ENCODE peak calls at places on chromosome 19, in seven cellular contexts. N is fibroblast of pulmonary artery, C is testis, K is left lung, R is choroid plexus epithelial cell, X is upper lobe of right lung, P is A549. L is an unnamed sample.

GRCh38 chr19:42246143-42246868 is 3.9 kb upstream of the GSK3A start:
- DNase-seq in X (peak; percentile 76), P (peak; percentile 85), N (peak; percentile 80), C (peak; percentile 88), R (peak; percentile 83), K (no peak), L (no peak)

GRCh38 chr19:4499318-4499717 is 19.0 kb downstream of the PLIN4 start:
- DNase-seq in C (no peak), R (no peak), P (no peak), N (no peak), X (no peak), K (no peak), L (no peak)

GRCh38 chr19:7522923-7523667 is 671 bp downstream of the MCOLN1 start:
- DNase-seq in R (no peak), K (peak; percentile 82), X (no peak), N (peak; percentile 33), C (no peak), P (no peak), L (no peak)

GRCh38 chr19:36837525-36837901 is 674 bp downstream of the ZNF790 start:
- DNase-seq in P (no peak), X (no peak), R (peak; percentile 56), K (no peak), N (no peak), C (no peak), L (no peak)

GRCh38 chr19:46821512-46822359 is 28.9 kb downstream of the AP2S1 start:
- DNase-seq in C (no peak), R (no peak), X (peak; percentile 78), K (no peak), P (no peak), N (no peak), L (peak; percentile 43)

GRCh38 chr19:35716735-35716984 is 1.1 kb upstream of the KMT2B start:
- DNase-seq in N (no peak), X (no peak), K (no peak), R (no peak), C (no peak), P (no peak), L (no peak)

GRCh38 chr19:22595918-22596341 is 38.2 kb upstream of the ZNF492 start:
- DNase-seq in C (peak; percentile 86), X (no peak), P (no peak), K (no peak), R (no peak), N (no peak), L (no peak)

GRCh38 chr19:9971341-9971897 is 35.1 kb upstream of the OLFM2 start:
- DNase-seq in X (no peak), N (no peak), R (no peak), C (no peak), K (no peak), P (no peak), L (no peak)

GRCh38 chr19:7507884-7508283 is 8.0 kb upstream of the ZNF358 start:
- DNase-seq in C (no peak), X (peak; percentile 89), K (peak; percentile 97), P (peak; percentile 93), R (peak; percentile 89), N (peak; percentile 82), L (no peak)

GRCh38 chr19:7500811-7501450 is 12.1 kb upstream of the PEX11G start:
- DNase-seq in K (peak; percentile 86), P (peak; percentile 89), R (no peak), X (peak; percentile 76), N (no peak), C (peak; percentile 89), L (no peak)

GRCh38 chr19:10872551-10873107 is 1.3 kb downstream of the CARM1 start:
- DNase-seq in N (peak; percentile 10), C (peak; percentile 77), X (no peak), R (no peak), K (no peak), P (no peak), L (no peak)

GRCh38 chr19:1284293-1284978 is 1.2 kb upstream of the EFNA2 start:
- DNase-seq in R (no peak), X (no peak), K (no peak), P (no peak), N (no peak), C (no peak), L (no peak)

DNA sequence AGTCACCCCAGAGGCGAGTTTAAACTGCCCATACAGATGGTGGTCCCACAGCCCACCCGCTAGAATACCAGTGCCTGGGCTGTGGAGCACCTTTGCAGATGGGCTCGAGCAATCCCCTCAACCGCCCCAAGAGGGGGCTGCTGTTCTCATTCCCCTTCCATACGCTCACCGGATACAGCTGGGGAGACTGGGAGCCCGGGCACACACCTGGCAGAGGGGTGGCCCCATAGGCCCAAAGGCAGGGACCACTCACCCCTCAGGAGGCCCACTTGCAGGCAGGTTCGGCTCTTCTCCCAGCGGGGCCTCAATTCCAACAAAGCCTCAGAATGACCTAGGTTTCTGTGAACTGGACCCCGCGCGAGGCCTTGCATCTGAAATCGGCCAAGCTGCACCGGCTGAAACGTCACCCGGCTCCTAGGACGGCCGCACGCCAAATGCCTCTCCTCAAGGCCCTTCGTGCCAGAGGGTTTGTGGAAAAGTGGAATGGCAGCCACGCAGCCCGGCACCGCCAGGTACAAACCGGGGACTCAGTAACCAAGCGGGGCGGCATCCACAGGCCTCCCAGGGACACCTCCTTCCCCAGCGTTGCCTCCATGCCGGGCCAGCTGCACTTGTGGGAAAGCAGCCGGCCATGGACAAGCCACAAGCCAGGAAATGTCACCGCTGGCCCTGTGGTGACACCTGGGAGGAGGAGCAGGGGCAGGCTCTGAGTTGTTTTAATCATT is 18.7 kb downstream of the MLLT1 start:
- DNase-seq in N (peak; percentile 30), R (peak; percentile 52), X (no peak), C (no peak), K (no peak), P (peak; percentile 16), L (no peak)
- TF ChIP-seq CTCF in N (peak; percentile 60), R (peak; percentile 76), X (peak; percentile 48), C (peak; percentile 9), K (peak; percentile 56), P (no peak), L (peak; percentile 55)

GRCh38 chr19:32154418-32154817 is 191.0 kb upstream of the ZNF507 start:
- DNase-seq in N (no peak), X (no peak), R (no peak), K (no peak), C (no peak), P (no peak), L (no peak)
- H3K4me3 ChIP-seq in N (no peak overlapping the region), X (no peak overlapping the region), R (no peak overlapping the region), K (no peak overlapping the region), C (no peak overlapping the region), P (no peak overlapping the region), L (no peak overlapping the region)

GRCh38 chr19:19747357-19748220 is 14.7 kb upstream of the ZNF14 start:
- DNase-seq in R (no peak), X (no peak), C (no peak), P (no peak), K (peak; percentile 48), N (no peak), L (no peak)

GRCh38 chr19:19745496-19746285 is 12.8 kb upstream of the ZNF14 start:
- DNase-seq in C (no peak), P (no peak), X (no peak), N (no peak), K (peak; percentile 68), R (no peak), L (no peak)

GRCh38 chr19:19748249-19748938 is 15.5 kb upstream of the ZNF14 start:
- DNase-seq in N (no peak), R (no peak), X (no peak), C (no peak), K (peak; percentile 42), P (no peak), L (no peak)

GRCh38 chr19:19744641-19745040 is 11.7 kb upstream of the ZNF14 start:
- DNase-seq in K (peak; percentile 53), R (no peak), C (peak; percentile 13), N (no peak), X (no peak), P (no peak), L (no peak)

DNA sequence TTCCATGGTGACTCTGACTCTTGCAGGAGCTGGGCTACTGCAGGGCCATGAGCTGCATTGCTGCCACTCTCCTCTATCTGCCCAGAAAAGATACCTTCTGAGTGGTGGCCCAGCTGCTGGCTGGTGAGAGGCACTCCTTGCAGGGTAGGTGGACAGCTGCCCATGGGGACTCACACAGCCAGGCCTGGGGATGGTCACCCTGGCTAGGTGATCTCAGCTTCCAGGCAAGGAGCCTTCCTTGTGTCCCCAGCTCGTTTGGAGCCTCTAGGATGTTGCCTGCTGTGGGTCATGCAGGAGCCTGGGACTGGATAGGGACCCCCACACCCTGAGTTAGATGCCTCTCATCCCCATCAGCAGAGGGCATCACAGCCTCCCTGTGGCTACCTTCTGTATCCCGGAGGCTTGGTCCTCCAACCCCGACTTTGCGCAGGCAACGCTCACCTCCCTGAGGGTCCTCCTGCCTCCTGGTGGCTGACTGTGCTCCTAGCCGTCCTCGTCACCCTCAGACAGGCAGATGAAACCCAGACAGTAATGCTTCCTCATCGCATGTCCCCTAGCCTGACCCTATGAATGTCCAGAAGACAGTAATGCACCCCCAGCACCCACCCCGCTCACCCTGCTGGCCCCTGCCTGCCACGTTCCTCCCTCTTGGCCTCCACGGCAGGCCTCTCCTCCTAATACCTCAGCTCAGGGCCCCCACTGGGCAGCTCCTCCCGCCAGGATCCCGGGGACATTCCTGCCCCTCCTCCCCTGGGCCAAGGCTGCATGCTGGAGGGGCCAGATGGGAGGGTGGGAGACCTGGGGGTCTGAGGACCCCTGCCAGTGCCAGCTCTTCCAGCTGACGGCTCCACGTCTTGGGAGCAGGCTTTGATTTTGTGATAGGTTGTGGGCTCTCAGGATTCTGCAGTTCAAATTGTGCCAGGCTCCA is 13.6 kb upstream of the ZNF14 start:
- DNase-seq in K (peak; percentile 31), N (no peak), P (no peak), X (no peak), R (no peak), C (peak; percentile 12), L (no peak)
- TF ChIP-seq CTCF in K (no peak), N (no peak), P (no peak), X (no peak), R (no peak), C (no peak), L (no peak)

GRCh38 chr19:39336483-39336882 is 640 bp upstream of the GMFG start:
- DNase-seq in N (no peak), R (no peak), X (no peak), P (no peak), K (no peak), C (no peak), L (no peak)

GRCh38 chr19:39333507-39333906 is 2.3 kb downstream of the GMFG start:
- DNase-seq in P (no peak), R (no peak), K (no peak), N (no peak), X (no peak), C (no peak), L (no peak)

GRCh38 chr19:39332293-39332692 is 3.5 kb downstream of the GMFG start:
- DNase-seq in X (no peak), P (no peak), N (no peak), R (no peak), C (no peak), K (no peak), L (no peak)

GRCh38 chr19:39335168-39335567 is 675 bp downstream of the GMFG start:
- DNase-seq in R (no peak), P (no peak), X (no peak), K (no peak), N (no peak), C (no peak), L (no peak)

DNA sequence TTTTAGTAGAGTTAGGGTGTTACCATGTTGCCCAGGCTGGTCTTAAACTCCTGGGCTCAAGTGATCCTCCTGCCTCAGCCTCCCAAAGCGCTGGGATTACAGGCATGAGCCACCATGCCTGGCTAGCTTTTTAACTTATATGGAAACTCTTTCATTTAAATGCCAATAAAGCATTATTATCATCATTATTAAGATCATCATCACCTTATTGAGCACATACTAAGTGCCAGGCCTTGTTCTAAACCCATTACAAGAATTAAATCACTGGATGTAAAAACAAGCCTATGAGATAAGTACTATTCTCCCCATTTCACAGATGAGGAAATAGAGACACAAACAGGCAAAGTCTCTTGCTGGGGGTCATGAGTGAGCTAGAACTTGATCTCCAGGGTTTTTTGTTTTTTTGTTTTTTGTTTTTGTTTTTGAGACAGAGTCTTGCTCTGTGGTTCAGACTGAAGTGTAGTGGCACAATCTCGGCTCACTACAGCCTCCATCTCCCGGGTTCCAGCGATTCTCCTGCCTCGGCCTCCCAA is 1.3 kb downstream of the GMFG start:
- DNase-seq in K (no peak), P (no peak), N (no peak), C (no peak), R (no peak), X (no peak), L (no peak)
- H3K4me3 ChIP-seq in K (peak overlapping the region; percentile 76), P (no peak overlapping the region), N (no peak overlapping the region), C (no peak overlapping the region), R (no peak overlapping the region), X (peak overlapping the region; percentile 68), L (peak overlapping the region; percentile 69)